ENCODE peak calls at places on chromosomes 6 and 20, in four cellular contexts. B is IMR-90, E is right lobe of liver, Y is spleen. H is an unnamed sample. For H3K4me1, the result is how much of the 10 kb centered on the place peaks cover.

GRCh38 chr6:82040405-82041221 is 206.9 kb downstream of the IBTK start:
- DNase-seq in B (peak), Y (no peak), E (no peak), H (no peak)

GRCh38 chr6:87408721-87409155 is 966 bp downstream of the CFAP206 start:
- DNase-seq in Y (no peak), B (no peak), E (no peak), H (no peak)

GRCh38 chr6:1407499-1407990 is 18.2 kb downstream of the FOXF2 start:
- DNase-seq in B (peak), Y (no peak), E (no peak), H (no peak)

GRCh38 chr6:155377061-155377460 is 62.8 kb upstream of the TFB1M start:
- DNase-seq in E (no peak), B (peak), Y (no peak), H (no peak)

GRCh38 chr20:36959242-36959641 is 7.7 kb upstream of the SAMHD1 start:
- DNase-seq in E (no peak), Y (no peak), B (peak), H (no peak)

GRCh38 chr20:62080249-62080993 is 14.7 kb upstream of the TAF4 start:
- DNase-seq in Y (peak), B (no peak), E (peak), H (no peak)

GRCh38 chr6:21733311-21733710 is 139.8 kb downstream of the SOX4 start:
- DNase-seq in B (peak), E (no peak), Y (no peak), H (no peak)

GRCh38 chr6:170456886-170457698 is 96.0 kb downstream of the PSMB1 start:
- DNase-seq in E (no peak), Y (peak), B (no peak), H (no peak)

GRCh38 chr6:43173496-43174262 is 2.6 kb downstream of the SRF start:
- DNase-seq in E (peak), Y (no peak), B (no peak), H (no peak)

GRCh38 chr20:50617022-50617421 is 74.3 kb downstream of the RIPOR3 start:
- DNase-seq in E (no peak), B (no peak), Y (no peak), H (no peak)

GRCh38 chr6:393391-394221 is 2.1 kb downstream of the IRF4 start:
- DNase-seq in Y (peak), B (no peak), E (no peak), H (no peak)

GRCh38 chr6:125747589-125748533 is 1.6 kb upstream of the HEY2 start:
- DNase-seq in E (peak), B (no peak), Y (peak), H (peak)

GRCh38 chr6:111358454-111358853 is 124.6 kb downstream of the REV3L start:
- DNase-seq in B (peak), E (no peak), Y (no peak), H (no peak)

GRCh38 chr6:34207695-34208443 is 28.8 kb upstream of the HMGA1 start:
- DNase-seq in E (no peak), Y (no peak), B (no peak), H (no peak)

GRCh38 chr6:71724456-71725180 is 161.7 kb upstream of the RIMS1 start:
- DNase-seq in E (no peak), Y (no peak), B (no peak), H (no peak)

GRCh38 chr6:152378154-152378553 is 259.0 kb downstream of the SYNE1 start:
- DNase-seq in E (no peak), B (peak), Y (no peak), H (no peak)

GRCh38 chr6:1473598-1473997 is 84.2 kb downstream of the FOXF2 start:
- DNase-seq in Y (no peak), B (no peak), E (no peak), H (no peak)

GRCh38 chr6:73983367-73983766 is 287.4 kb downstream of the CD109 start:
- DNase-seq in B (peak), E (no peak), Y (no peak), H (no peak)

GRCh38 chr6:138026342-138026741 is 80.9 kb downstream of the PERP start:
- DNase-seq in Y (no peak), E (no peak), B (no peak), H (no peak)

GRCh38 chr6:1054653-1055014 is 257.3 kb upstream of the FOXQ1 start:
- DNase-seq in Y (no peak), B (no peak), E (no peak), H (no peak)

GRCh38 chr6:79813854-79814477 is 133.4 kb downstream of the ELOVL4 start:
- DNase-seq in E (peak), B (peak), Y (no peak), H (peak)

GRCh38 chr6:33962186-33962585 is 158.4 kb upstream of the MLN start:
- DNase-seq in E (no peak), B (peak), Y (peak), H (no peak)

GRCh38 chr20:23161968-23162696 is 76.0 kb upstream of the CD93 start:
- DNase-seq in Y (peak), E (peak), B (no peak), H (peak)

GRCh38 chr20:49584418-49585382 is 16.8 kb upstream of the PTGIS start:
- DNase-seq in E (peak), B (no peak), Y (no peak), H (no peak)

GRCh38 chr6:11700118-11700718 is 78.4 kb downstream of the ADTRP start:
- DNase-seq in B (peak), Y (no peak), E (no peak), H (no peak)

GRCh38 chr6:87779542-87779941 is 77.5 kb upstream of the AKIRIN2 start:
- DNase-seq in E (no peak), B (no peak), Y (no peak), H (no peak)

GRCh38 chr6:5457983-5458683 is 196.8 kb downstream of the FARS2 start:
- DNase-seq in E (peak), B (no peak), Y (no peak), H (peak)

GRCh38 chr6:152435816-152436215 is 201.3 kb downstream of the SYNE1 start:
- DNase-seq in Y (no peak), E (no peak), B (no peak), H (no peak)

GRCh38 chr6:108274546-108274945 is 13.7 kb upstream of the SNX3 start:
- DNase-seq in E (no peak), Y (no peak), B (no peak), H (no peak)

GRCh38 chr6:170143401-170144150 is 147.3 kb downstream of the DLL1 start:
- DNase-seq in Y (peak), B (no peak), E (no peak), H (no peak)

GRCh38 chr6:149393002-149393679 is 6.9 kb upstream of the SUMO4 start:
- DNase-seq in B (peak), E (no peak), Y (no peak), H (no peak)

GRCh38 chr6:106225581-106225980 is 100.0 kb downstream of the ATG5 start:
- DNase-seq in Y (no peak), B (no peak), E (no peak), H (no peak)

GRCh38 chr6:125570546-125570945 is 178.9 kb upstream of the HEY2 start:
- DNase-seq in Y (no peak), E (no peak), B (no peak), H (no peak)

DNA sequence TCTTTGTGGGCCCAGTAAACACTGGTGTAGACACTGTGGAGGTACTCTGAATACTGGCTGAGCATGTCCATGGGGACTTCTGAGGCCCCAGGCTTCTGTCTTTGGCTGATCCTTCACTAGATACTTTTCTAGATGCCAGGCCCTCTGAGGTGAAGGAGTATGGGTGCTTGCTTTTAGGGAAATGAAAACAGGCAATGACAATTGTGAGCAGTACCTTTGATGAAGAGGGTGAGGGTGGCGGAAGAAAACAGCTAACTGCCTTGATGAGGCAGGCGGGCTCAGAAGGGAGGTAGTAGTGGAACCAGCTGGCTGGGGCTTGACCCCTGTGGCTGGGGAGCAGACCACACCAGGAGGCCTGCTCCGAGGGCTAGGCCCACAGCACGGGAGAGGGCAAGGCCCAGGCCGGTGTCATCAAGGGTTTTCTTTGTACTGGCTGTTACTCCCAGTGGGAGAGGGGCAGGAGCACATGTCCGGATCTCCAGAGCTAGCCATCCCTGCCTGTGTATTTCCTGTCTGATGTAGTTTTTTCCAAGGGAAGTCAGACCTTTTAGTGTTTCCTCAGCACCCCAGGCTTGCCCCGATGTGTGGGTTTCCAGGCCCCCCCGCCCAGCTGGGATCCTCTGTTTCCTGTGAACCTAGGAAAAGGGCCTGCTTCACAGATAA is 3.9 kb downstream of the PLCG1 start:
- DNase-seq in E (no peak), B (peak), Y (no peak), H (no peak)
- H3K4me1 ChIP-seq in E (under half), B (under half), Y (half or more), H (half or more)

DNA sequence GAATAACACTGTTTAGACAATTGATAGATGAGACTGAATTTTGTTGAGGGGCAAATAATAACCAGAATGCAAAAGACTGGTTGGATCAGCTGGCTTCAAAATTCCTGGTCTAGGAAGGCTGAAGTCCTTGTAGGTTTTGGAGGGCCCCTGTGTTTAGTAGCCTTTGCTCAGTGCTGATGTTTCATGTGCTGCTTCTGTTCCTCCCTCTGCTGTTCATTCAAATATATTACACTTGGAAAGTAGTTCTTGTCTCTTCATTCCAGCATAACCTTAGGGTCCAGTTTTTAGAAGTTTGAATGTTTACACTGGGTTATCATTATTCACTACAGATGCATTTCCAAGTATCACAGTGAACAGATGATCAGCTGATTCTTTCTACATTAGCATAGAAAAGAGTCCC is 72.5 kb downstream of the FLRT3 start:
- DNase-seq in E (no peak), Y (no peak), B (peak), H (no peak)
- TF ChIP-seq CTCF in E (peak), Y (no peak), B (peak), H (no peak)

GRCh38 chr20:38723982-38724602 is at the start of gene SLC32A1:
- DNase-seq in E (no peak), Y (no peak), B (no peak), H (no peak)
- H3K4me1 ChIP-seq in E (under half), Y (half or more), B (under half), H (under half)

DNA sequence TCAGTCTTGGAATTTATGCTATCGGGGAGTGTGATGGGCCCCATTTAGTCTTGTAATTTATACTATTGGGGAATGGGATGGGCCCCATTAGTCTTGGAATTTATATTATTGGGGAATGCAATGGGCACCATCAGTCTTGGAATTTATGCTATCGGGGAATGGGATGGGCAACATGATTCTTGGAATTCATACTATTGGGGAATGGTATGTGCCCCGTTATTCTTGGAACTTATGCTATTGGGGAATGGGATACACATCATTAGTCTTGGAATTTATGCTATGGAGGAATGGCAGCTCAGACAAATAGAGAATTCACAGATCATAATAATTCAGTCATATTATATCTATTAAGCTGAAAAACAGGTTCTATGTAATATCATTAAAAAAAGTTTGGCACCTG is 300.3 kb downstream of the SMOC2 start:
- DNase-seq in B (no peak), Y (no peak), E (no peak), H (no peak)
- TF ChIP-seq CTCF in B (no peak), Y (no peak), E (no peak), H (no peak)

GRCh38 chr6:150698421-150698820 is 98.7 kb downstream of the PLEKHG1 start:
- DNase-seq in B (no peak), Y (no peak), E (no peak), H (no peak)
- H3K4me1 ChIP-seq in B (under half), Y (half or more), E (under half), H (under half)

GRCh38 chr20:34215711-34216381 is 25.4 kb upstream of the ASIP start:
- DNase-seq in B (peak), Y (peak), E (peak), H (peak)

GRCh38 chr20:34210271-34210670 is 31.0 kb upstream of the ASIP start:
- DNase-seq in Y (no peak), E (no peak), B (no peak), H (no peak)

GRCh38 chr20:34213213-34213612 is 28.0 kb upstream of the ASIP start:
- DNase-seq in Y (no peak), E (no peak), B (no peak), H (no peak)

GRCh38 chr20:34209111-34209510 is 32.1 kb upstream of the ASIP start:
- DNase-seq in Y (no peak), B (no peak), E (no peak), H (no peak)

GRCh38 chr20:34211591-34211990 is 29.6 kb upstream of the ASIP start:
- DNase-seq in Y (no peak), E (no peak), B (no peak), H (no peak)
- TF ChIP-seq CTCF in Y (no peak), E (no peak), B (no peak), H (no peak)

H was measured in lower lobe of right lung.